ENCODE peak calls at places on chromosomes 1 and 21, in nine cellular contexts. S is HEK293T; P is Peyer's patch; I is LHCN-M2; R is hippocampal formation; F is EL; Z is activated CD4-positive, alpha-beta T cell treated with anti-CD3 and anti-CD28 coated beads for 48 hours; G is NCI-H524; K is HuH-7.5. X is an unnamed sample.
A peak's percentile ranks its signal among the peaks of the same experiment; 100 is the strongest.

GRCh38 chr1:65002156-65002507 is 35.8 kb upstream of the JAK1 start:
- DNase-seq in R (no peak), P (no peak), K (no peak), I (no peak), F (no peak), Z (no peak), S (no peak), G (no peak), X (no peak)

GRCh38 chr1:243293941-243294722 is 38.3 kb downstream of the SDCCAG8 start:
- DNase-seq in Z (no peak), R (no peak), F (no peak), P (no peak), I (no peak), G (no peak), K (no peak), S (no peak), X (no peak)

GRCh38 chr1:115364044-115364775 is 26.2 kb upstream of the NGF start:
- DNase-seq in R (no peak), S (no peak), I (peak; percentile 20), Z (no peak), K (no peak), F (peak; percentile 45), G (peak; percentile 23), P (no peak), X (no peak)

GRCh38 chr1:19429611-19430010 is 55.7 kb downstream of the CAPZB start:
- DNase-seq in R (no peak), Z (no peak), G (no peak), P (no peak), F (no peak), K (no peak), S (no peak), I (no peak), X (no peak)

GRCh38 chr1:211705439-211706205 is 30.2 kb upstream of the NEK2 start:
- DNase-seq in K (no peak), G (no peak), R (no peak), P (no peak), S (no peak), I (peak; percentile 69), F (peak; percentile 18), Z (no peak), X (no peak)

GRCh38 chr1:66576645-66577044 is 42.7 kb downstream of the SGIP1 start:
- DNase-seq in I (peak; percentile 50), K (no peak), S (no peak), G (peak; percentile 96), P (no peak), R (no peak), Z (no peak), F (peak; percentile 48), X (no peak)

GRCh38 chr1:212647004-212647403 is 38.4 kb downstream of the ATF3 start:
- DNase-seq in G (no peak), R (no peak), K (no peak), F (no peak), I (no peak), P (no peak), S (no peak), Z (no peak), X (no peak)

GRCh38 chr21:42222386-42222785 is 3.4 kb downstream of the ABCG1 start:
- DNase-seq in S (no peak), K (no peak), R (no peak), F (no peak), P (no peak), G (no peak), I (no peak), Z (no peak), X (no peak)

GRCh38 chr1:185670187-185670627 is 64.0 kb upstream of the HMCN1 start:
- DNase-seq in S (no peak), I (peak; percentile 30), K (no peak), P (no peak), Z (peak; percentile 51), F (peak; percentile 59), R (no peak), G (peak; percentile 48), X (peak; percentile 79)

GRCh38 chr1:224433671-224434446 is 738 bp downstream of the WDR26 start:
- DNase-seq in P (peak; percentile 68), K (peak; percentile 33), F (peak; percentile 17), G (peak; percentile 49), R (peak; percentile 32), I (peak; percentile 15), Z (peak; percentile 52), S (peak; percentile 36), X (peak; percentile 60)

GRCh38 chr1:119943216-119943615 is 46.9 kb upstream of the ADAM30 start:
- DNase-seq in I (no peak), K (no peak), P (no peak), G (no peak), F (no peak), R (no peak), S (no peak), Z (no peak), X (no peak)

GRCh38 chr1:183058835-183059234 is 35.6 kb downstream of the LAMC1 start:
- DNase-seq in K (no peak), G (no peak), I (peak; percentile 48), R (no peak), S (no peak), Z (no peak), F (no peak), P (no peak), X (no peak)

GRCh38 chr1:193310569-193310968 is 124.2 kb upstream of the B3GALT2 start:
- DNase-seq in P (no peak), G (no peak), R (no peak), I (no peak), Z (no peak), F (no peak), K (no peak), S (no peak), X (no peak)

GRCh38 chr1:53392460-53392859 is 64.6 kb upstream of the LRP8 start:
- DNase-seq in Z (no peak), K (no peak), G (peak; percentile 43), S (no peak), P (no peak), F (no peak), R (no peak), I (no peak), X (no peak)

GRCh38 chr1:192747305-192747704 is 61.5 kb upstream of the RGS2 start:
- DNase-seq in G (no peak), R (no peak), F (no peak), I (peak; percentile 64), P (no peak), K (no peak), S (no peak), Z (no peak), X (no peak)

GRCh38 chr1:67784545-67785186 is 48.6 kb downstream of the GNG12 start:
- DNase-seq in F (no peak), K (no peak), P (no peak), R (no peak), Z (no peak), G (no peak), S (no peak), I (no peak), X (no peak)

GRCh38 chr21:36207577-36208320 is 51.1 kb downstream of the DOP1B start:
- DNase-seq in S (no peak), R (no peak), P (no peak), G (no peak), Z (peak; percentile 23), F (peak; percentile 82), K (no peak), I (peak; percentile 59), X (peak; percentile 7)

GRCh38 chr1:12552951-12553921 is 64.8 kb downstream of the DHRS3 start:
- DNase-seq in G (no peak), F (no peak), S (peak; percentile 7), Z (no peak), I (no peak), K (no peak), R (no peak), P (no peak), X (no peak)

GRCh38 chr1:71521655-71522264 is 440.9 kb upstream of the ZRANB2 start:
- DNase-seq in F (peak; percentile 30), K (peak; percentile 3), S (peak; percentile 28), G (peak; percentile 37), I (peak; percentile 57), P (peak; percentile 48), Z (peak; percentile 5), R (peak; percentile 66), X (peak; percentile 51)

GRCh38 chr1:185843297-185843869 is 109.2 kb downstream of the HMCN1 start:
- DNase-seq in P (no peak), G (no peak), I (no peak), R (no peak), Z (no peak), F (no peak), K (no peak), S (no peak), X (no peak)

GRCh38 chr1:41955461-41956159 is 36.9 kb upstream of the HIVEP3 start:
- DNase-seq in K (no peak), Z (peak; percentile 5), F (peak; percentile 94), G (no peak), R (no peak), P (no peak), I (peak; percentile 94), S (peak; percentile 26), X (peak; percentile 50)

GRCh38 chr1:234613992-234614584 is 4.1 kb upstream of the IRF2BP2 start:
- DNase-seq in R (peak; percentile 23), I (peak; percentile 25), K (no peak), G (peak; percentile 18), S (no peak), F (no peak), Z (no peak), P (no peak), X (no peak)

GRCh38 chr1:156476501-156477298 is 23.9 kb downstream of the MEF2D start:
- DNase-seq in F (peak; percentile 81), G (no peak), Z (peak; percentile 68), I (peak; percentile 74), R (no peak), P (no peak), K (no peak), S (no peak), X (peak; percentile 54)

GRCh38 chr1:204973449-204973848 is 69.6 kb upstream of the CNTN2 start:
- DNase-seq in G (no peak), I (no peak), S (no peak), F (no peak), Z (no peak), R (no peak), P (no peak), K (no peak), X (no peak)

GRCh38 chr1:193185861-193186714 is at the start of gene B3GALT2:
- DNase-seq in Z (no peak), P (no peak), G (peak; percentile 90), I (peak; percentile 76), F (peak; percentile 52), R (peak; percentile 78), K (no peak), S (peak; percentile 19), X (peak; percentile 21)

GRCh38 chr1:23906731-23907130 is 6.4 kb downstream of the CNR2 start:
- DNase-seq in S (no peak), P (no peak), I (no peak), G (no peak), K (no peak), F (no peak), R (no peak), Z (no peak), X (no peak)

GRCh38 chr1:55337801-55338447 is 122.8 kb upstream of the USP24 start:
- DNase-seq in I (peak; percentile 73), P (no peak), Z (peak; percentile 13), F (peak; percentile 75), R (no peak), S (peak; percentile 71), K (peak; percentile 33), G (peak; percentile 85), X (peak; percentile 32)

GRCh38 chr1:8702121-8702520 is 115.3 kb downstream of the RERE start:
- DNase-seq in R (no peak), K (peak; percentile 39), P (no peak), Z (peak; percentile 35), F (peak; percentile 35), S (no peak), I (peak; percentile 34), G (peak; percentile 42), X (peak; percentile 32)

GRCh38 chr1:79617777-79618176 is 611.2 kb upstream of the ADGRL4 start:
- DNase-seq in I (no peak), P (no peak), R (no peak), K (no peak), G (peak; percentile 3), F (no peak), S (no peak), Z (no peak), X (no peak)

GRCh38 chr1:209610378-209610905 is 26.9 kb downstream of the CAMK1G start:
- DNase-seq in Z (no peak), I (no peak), P (no peak), K (no peak), F (no peak), G (no peak), S (no peak), R (no peak), X (no peak)

GRCh38 chr1:217747156-217747769 is 116.1 kb downstream of the SPATA17 start:
- DNase-seq in P (no peak), G (peak; percentile 20), K (peak; percentile 21), S (peak; percentile 23), F (peak; percentile 24), Z (no peak), I (peak; percentile 39), R (peak; percentile 29), X (no peak)